ENCODE peak calls at places on chromosomes 2 and 18, in ten cellular contexts. Q is aorta; I is ovary; R is MM.1S; V is HCT116; A is lung; B is heart left ventricle; D is CD8-positive, alpha-beta memory T cell; P is hepatocyte; U is transverse colon. L is an unnamed sample.

GRCh38 chr18:61589724-61590065 is 256.5 kb downstream of the CDH20 start:
- DNase-seq in Q (no peak), I (no peak), R (no peak), V (no peak), A (no peak), B (no peak), D (no peak), P (peak), U (no peak), L (no peak)

GRCh38 chr2:197092431-197092830 is 165.9 kb upstream of the PGAP1 start:
- DNase-seq in Q (no peak), I (peak), R (no peak), V (no peak), A (no peak), B (no peak), D (no peak), P (peak), U (peak), L (peak)

GRCh38 chr2:118669639-118670038 is 177.8 kb downstream of the EN1 start:
- DNase-seq in Q (no peak), I (no peak), R (no peak), V (no peak), A (no peak), B (no peak), D (no peak), P (no peak), U (no peak), L (no peak)

GRCh38 chr2:54599914-54600313 is 123.5 kb upstream of the EML6 start:
- DNase-seq in Q (peak), I (no peak), R (no peak), V (no peak), A (peak), B (peak), D (peak), P (no peak), U (peak), L (no peak)

GRCh38 chr2:20635096-20635475 is 15.8 kb downstream of the HS1BP3 start:
- DNase-seq in Q (peak), I (peak), R (no peak), V (no peak), A (no peak), B (no peak), D (no peak), P (no peak), U (no peak), L (no peak)

GRCh38 chr2:18474690-18475089 is 85.8 kb downstream of the RDH14 start:
- DNase-seq in Q (no peak), I (no peak), R (no peak), V (no peak), A (no peak), B (no peak), D (no peak), P (no peak), U (no peak), L (no peak)

GRCh38 chr18:45408218-45408617 is 207.1 kb upstream of the SLC14A2 start:
- DNase-seq in Q (no peak), I (no peak), R (no peak), V (no peak), A (no peak), B (no peak), D (no peak), P (no peak), U (no peak), L (no peak)

GRCh38 chr2:207265849-207266248 is 100.1 kb upstream of the KLF7 start:
- DNase-seq in Q (no peak), I (no peak), R (no peak), V (no peak), A (no peak), B (no peak), D (no peak), P (no peak), U (no peak), L (no peak)

GRCh38 chr2:157443795-157444642 is at the start of gene CYTIP:
- DNase-seq in Q (no peak), I (no peak), R (peak), V (no peak), A (peak), B (peak), D (peak), P (no peak), U (peak), L (no peak)

GRCh38 chr2:218394298-218395089 is 5.2 kb upstream of the CTDSP1 start:
- DNase-seq in Q (no peak), I (peak), R (no peak), V (no peak), A (no peak), B (peak), D (no peak), P (peak), U (no peak), L (no peak)

GRCh38 chr18:47251289-47252120 is at the start of gene SKOR2:
- DNase-seq in Q (no peak), I (no peak), R (no peak), V (no peak), A (no peak), B (no peak), D (no peak), P (no peak), U (no peak), L (no peak)

GRCh38 chr2:134336936-134337335 is 83.1 kb downstream of the MGAT5 start:
- DNase-seq in Q (no peak), I (no peak), R (no peak), V (no peak), A (no peak), B (no peak), D (no peak), P (no peak), U (no peak), L (no peak)

GRCh38 chr2:5781679-5782078 is 89.5 kb downstream of the SOX11 start:
- DNase-seq in Q (no peak), I (no peak), R (no peak), V (no peak), A (no peak), B (no peak), D (no peak), P (no peak), U (no peak), L (no peak)

GRCh38 chr18:63881851-63882250 is 5.7 kb upstream of the SERPINB2 start:
- DNase-seq in Q (no peak), I (no peak), R (no peak), V (no peak), A (no peak), B (no peak), D (no peak), P (no peak), U (no peak), L (no peak)

GRCh38 chr18:3402962-3403585 is 46.9 kb upstream of the TGIF1 start:
- DNase-seq in Q (no peak), I (no peak), R (peak), V (no peak), A (no peak), B (no peak), D (no peak), P (peak), U (no peak), L (no peak)

GRCh38 chr18:45835057-45835634 is 9.7 kb downstream of the SIGLEC15 start:
- DNase-seq in Q (no peak), I (no peak), R (no peak), V (no peak), A (no peak), B (no peak), D (no peak), P (no peak), U (no peak), L (no peak)

GRCh38 chr2:189137519-189137918 is 42.0 kb downstream of the COL5A2 start:
- DNase-seq in Q (no peak), I (peak), R (no peak), V (no peak), A (no peak), B (no peak), D (no peak), P (no peak), U (no peak), L (no peak)

GRCh38 chr2:112996635-112997034 is 8.6 kb upstream of the IL36A start:
- DNase-seq in Q (no peak), I (no peak), R (peak), V (no peak), A (no peak), B (no peak), D (peak), P (no peak), U (peak), L (no peak)

GRCh38 chr2:11329759-11330158 is 14.7 kb downstream of the ROCK2 start:
- DNase-seq in Q (no peak), I (no peak), R (no peak), V (no peak), A (no peak), B (no peak), D (no peak), P (no peak), U (no peak), L (no peak)

GRCh38 chr18:44651918-44652317 is 28.8 kb upstream of the SETBP1 start:
- DNase-seq in Q (no peak), I (no peak), R (no peak), V (no peak), A (no peak), B (no peak), D (no peak), P (no peak), U (no peak), L (no peak)

GRCh38 chr2:47535991-47536390 is 133.0 kb downstream of the MSH2 start:
- DNase-seq in Q (no peak), I (no peak), R (no peak), V (no peak), A (no peak), B (no peak), D (no peak), P (no peak), U (no peak), L (no peak)

GRCh38 chr2:128727914-128728313 is 409.2 kb upstream of the HS6ST1 start:
- DNase-seq in Q (no peak), I (no peak), R (no peak), V (no peak), A (no peak), B (no peak), D (no peak), P (no peak), U (no peak), L (peak)

GRCh38 chr2:217691516-217691915 is 311.3 kb downstream of the TNS1 start:
- DNase-seq in Q (no peak), I (no peak), R (no peak), V (no peak), A (no peak), B (no peak), D (no peak), P (no peak), U (no peak), L (no peak)

GRCh38 chr2:159208449-159208848 is 78.1 kb downstream of the WDSUB1 start:
- DNase-seq in Q (no peak), I (no peak), R (no peak), V (no peak), A (no peak), B (no peak), D (no peak), P (no peak), U (no peak), L (no peak)

GRCh38 chr18:35174093-35174731 is 66.6 kb upstream of the ZNF397 start:
- DNase-seq in Q (no peak), I (no peak), R (peak), V (no peak), A (no peak), B (no peak), D (no peak), P (no peak), U (no peak), L (no peak)

GRCh38 chr18:62420151-62420512 is 95.0 kb downstream of the TNFRSF11A start:
- DNase-seq in Q (no peak), I (no peak), R (no peak), V (no peak), A (no peak), B (no peak), D (no peak), P (peak), U (peak), L (no peak)

GRCh38 chr2:191246820-191247380 is 1.7 kb downstream of the MYO1B start:
- DNase-seq in Q (no peak), I (no peak), R (no peak), V (no peak), A (no peak), B (no peak), D (no peak), P (no peak), U (no peak), L (no peak)

GRCh38 chr18:44579028-44579692 is 101.5 kb upstream of the SETBP1 start:
- DNase-seq in Q (no peak), I (no peak), R (peak), V (no peak), A (no peak), B (no peak), D (no peak), P (peak), U (no peak), L (no peak)

GRCh38 chr2:16621348-16621747 is 44.3 kb downstream of the CYRIA start:
- DNase-seq in Q (no peak), I (no peak), R (no peak), V (no peak), A (no peak), B (no peak), D (no peak), P (no peak), U (no peak), L (peak)

GRCh38 chr2:55965276-55965675 is 41.7 kb upstream of the EFEMP1 start:
- DNase-seq in Q (no peak), I (no peak), R (no peak), V (no peak), A (no peak), B (no peak), D (no peak), P (no peak), U (no peak), L (no peak)

GRCh38 chr2:10073706-10074105 is 6.5 kb downstream of the CYS1 start:
- DNase-seq in Q (no peak), I (no peak), R (no peak), V (no peak), A (no peak), B (no peak), D (no peak), P (peak), U (no peak), L (no peak)

GRCh38 chr2:126586321-126586720 is 69.6 kb upstream of the GYPC start:
- DNase-seq in Q (no peak), I (no peak), R (no peak), V (no peak), A (no peak), B (peak), D (no peak), P (no peak), U (no peak), L (no peak)
- H3K27ac ChIP-seq in Q (no peak), I (no peak), R (no peak), V (no peak), A (no peak), B (peak), D (no peak), P (no peak), U (no peak), L (no peak)

GRCh38 chr2:106065268-106065982 is 128.7 kb downstream of the UXS1 start:
- DNase-seq in Q (peak), I (peak), R (no peak), V (no peak), A (peak), B (peak), D (peak), P (peak), U (no peak), L (no peak)
- H3K4me3 ChIP-seq in Q (peak), I (peak), R (no peak), V (no peak), A (peak), B (peak), D (peak), P (no peak), U (peak), L (no peak)

GRCh38 chr2:241703128-241703604 is 1.3 kb downstream of the ING5 start:
- DNase-seq in Q (no peak), I (peak), R (no peak), V (no peak), A (no peak), B (no peak), D (no peak), P (no peak), U (no peak), L (no peak)

GRCh38 chr2:241701155-241701404 is 759 bp upstream of the ING5 start:
- DNase-seq in Q (no peak), I (no peak), R (peak), V (no peak), A (no peak), B (no peak), D (no peak), P (no peak), U (no peak), L (peak)

GRCh38 chr2:241701405-241702154 is at the start of gene ING5:
- DNase-seq in Q (peak), I (peak), R (peak), V (peak), A (peak), B (peak), D (peak), P (peak), U (peak), L (peak)

GRCh38 chr2:241702405-241703127 is 727 bp downstream of the ING5 start:
- DNase-seq in Q (peak), I (peak), R (peak), V (peak), A (peak), B (peak), D (peak), P (peak), U (peak), L (peak)

GRCh38 chr2:241702155-241702404 is 241 bp downstream of the ING5 start:
- DNase-seq in Q (no peak), I (no peak), R (no peak), V (no peak), A (no peak), B (no peak), D (no peak), P (no peak), U (no peak), L (no peak)
- H3K27ac ChIP-seq in Q (peak), I (peak), R (peak), V (peak), A (peak), B (peak), D (no peak), P (peak), U (peak), L (no peak)

DNA sequence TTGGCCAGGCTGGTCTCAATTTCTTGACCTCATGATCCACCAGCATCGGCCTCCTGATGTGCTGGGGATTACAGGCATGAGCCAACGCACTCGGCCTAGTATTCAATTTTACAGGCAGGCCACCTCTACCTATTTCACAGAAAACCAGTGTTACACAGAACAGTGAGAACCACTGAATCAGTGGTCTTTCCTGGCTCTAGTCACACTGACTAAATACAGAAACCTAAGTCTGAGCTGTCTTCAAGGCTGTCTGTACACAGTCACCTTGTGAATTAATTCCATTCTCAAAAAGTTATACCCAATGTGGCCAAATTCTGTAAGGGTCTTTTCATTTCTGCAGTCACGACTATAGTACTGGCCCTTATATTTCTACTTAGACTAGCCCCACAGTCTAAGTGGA is 3.5 kb downstream of the RNF149 start:
- DNase-seq in Q (no peak), I (no peak), R (no peak), V (no peak), A (no peak), B (no peak), D (no peak), P (no peak), U (no peak), L (no peak)
- H3K4me3 ChIP-seq in Q (no peak), I (no peak), R (peak), V (no peak), A (no peak), B (peak), D (peak), P (no peak), U (no peak), L (no peak)

DNA sequence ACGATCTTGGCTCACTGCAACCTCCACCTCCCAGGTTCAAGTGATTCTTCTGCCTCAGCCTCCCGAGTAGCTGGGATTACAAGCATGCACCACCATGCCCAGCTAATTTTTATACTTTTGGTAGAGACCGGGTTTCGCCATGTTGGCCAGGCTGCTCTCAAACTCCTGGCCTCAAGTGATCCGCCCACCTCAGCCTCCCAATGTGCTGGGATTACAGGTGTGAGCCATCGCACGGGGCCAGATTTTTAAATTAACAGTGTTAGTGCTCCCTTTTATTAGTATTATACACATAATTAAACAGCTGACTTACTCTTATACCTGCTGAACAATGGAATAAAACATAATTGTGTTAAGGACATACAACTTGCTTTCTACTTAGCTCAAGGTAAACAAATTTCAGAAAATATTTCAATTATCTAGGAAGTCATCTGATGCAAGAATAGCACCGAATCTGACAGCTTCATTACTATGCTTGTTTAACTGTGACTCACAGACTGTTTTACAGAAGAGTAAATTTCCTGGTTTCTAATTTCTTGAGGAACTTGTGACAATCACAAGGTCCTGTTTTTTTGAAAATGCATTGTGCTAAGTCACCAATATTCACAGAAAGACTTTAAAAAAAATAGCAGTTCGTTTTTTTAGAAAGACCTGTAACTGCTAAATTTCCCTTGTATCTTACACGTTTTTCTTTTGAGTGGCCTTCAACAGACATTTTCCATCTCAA is 51.2 kb downstream of the SPIRE1 start:
- DNase-seq in Q (no peak), I (no peak), R (no peak), V (peak), A (no peak), B (no peak), D (no peak), P (peak), U (no peak), L (peak)
- H3K27ac ChIP-seq in Q (no peak), I (no peak), R (no peak), V (no peak), A (peak), B (peak), D (peak), P (peak), U (peak), L (peak)

DNA sequence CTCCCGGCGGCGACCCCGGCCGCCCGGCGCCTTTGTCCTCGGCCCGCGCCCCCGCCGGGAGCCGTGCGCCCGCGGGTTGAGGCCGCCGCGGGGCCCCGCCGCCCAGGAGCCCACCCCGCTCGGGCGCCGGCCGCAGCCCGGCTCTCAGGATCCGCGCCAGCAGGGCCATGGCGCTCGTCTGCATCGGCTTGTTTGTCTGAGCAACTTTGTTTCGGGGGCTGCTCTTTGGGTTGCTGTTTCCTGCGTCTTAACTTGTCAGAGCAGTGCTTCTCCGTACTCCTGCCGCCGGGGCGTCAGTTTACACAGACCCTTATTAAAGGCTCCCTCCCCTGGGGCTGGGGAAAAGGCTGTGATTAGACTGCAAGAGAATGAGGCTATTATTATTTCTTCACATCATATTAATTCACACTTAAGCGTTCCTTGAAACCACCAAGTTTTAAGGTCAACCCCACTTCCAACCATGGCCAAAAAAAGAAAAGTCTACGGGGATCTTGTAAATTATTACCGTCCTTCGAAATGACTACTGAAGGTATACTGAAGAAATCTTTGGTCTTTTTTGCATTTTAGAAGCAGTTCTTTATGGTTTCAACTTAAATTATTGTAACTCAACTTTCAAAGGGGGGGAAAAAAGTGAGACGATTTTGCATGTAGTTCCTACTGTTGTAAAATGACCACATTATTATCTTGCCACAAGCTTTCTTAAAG is at the start of gene CYP27C1:
- DNase-seq in Q (no peak), I (no peak), R (no peak), V (no peak), A (no peak), B (no peak), D (no peak), P (peak), U (no peak), L (no peak)
- H3K4me3 ChIP-seq in Q (peak), I (peak), R (no peak), V (no peak), A (peak), B (peak), D (no peak), P (peak), U (peak), L (peak)